ENCODE peak calls at places on chromosomes 4 and X, in four cellular contexts. S is A549, A is upper lobe of left lung, W is HepG2. X is an unnamed sample.

GRCh38 chr4:47891928-47892327 is 22.5 kb downstream of the NFXL1 start:
- ATAC-seq in W (no peak), S (no peak), A (no peak), X (no peak)

GRCh38 chrX:69361286-69361926 is 142.7 kb upstream of the NALF2 start:
- ATAC-seq in S (no peak), A (no peak), W (no peak), X (peak; percentile 25)

GRCh38 chrX:21730011-21730410 is 27.9 kb downstream of the SMPX start:
- ATAC-seq in W (no peak), A (no peak), S (no peak), X (no peak)

GRCh38 chr4:118756958-118757357 is 71.8 kb downstream of the METTL14 start:
- ATAC-seq in S (no peak), W (no peak), A (no peak), X (no peak)

GRCh38 chr4:180057198-180057821 is 2185.9 kb upstream of the TENM3 start:
- ATAC-seq in S (no peak), A (no peak), W (peak; percentile 34), X (no peak)

GRCh38 chrX:132411310-132411977 is 77.4 kb downstream of the MBNL3 start:
- ATAC-seq in W (peak; percentile 75), S (no peak), A (no peak), X (no peak)

GRCh38 chr4:1596393-1596792 is 87.7 kb downstream of the FAM53A start:
- ATAC-seq in A (no peak), W (no peak), S (no peak), X (no peak)

GRCh38 chr4:22672519-22672918 is 20.2 kb upstream of the GBA3 start:
- ATAC-seq in W (no peak), A (no peak), S (no peak), X (no peak)

GRCh38 chr4:88857588-88857987 is 160.0 kb upstream of the NAP1L5 start:
- ATAC-seq in W (no peak), S (no peak), A (no peak), X (no peak)

DNA sequence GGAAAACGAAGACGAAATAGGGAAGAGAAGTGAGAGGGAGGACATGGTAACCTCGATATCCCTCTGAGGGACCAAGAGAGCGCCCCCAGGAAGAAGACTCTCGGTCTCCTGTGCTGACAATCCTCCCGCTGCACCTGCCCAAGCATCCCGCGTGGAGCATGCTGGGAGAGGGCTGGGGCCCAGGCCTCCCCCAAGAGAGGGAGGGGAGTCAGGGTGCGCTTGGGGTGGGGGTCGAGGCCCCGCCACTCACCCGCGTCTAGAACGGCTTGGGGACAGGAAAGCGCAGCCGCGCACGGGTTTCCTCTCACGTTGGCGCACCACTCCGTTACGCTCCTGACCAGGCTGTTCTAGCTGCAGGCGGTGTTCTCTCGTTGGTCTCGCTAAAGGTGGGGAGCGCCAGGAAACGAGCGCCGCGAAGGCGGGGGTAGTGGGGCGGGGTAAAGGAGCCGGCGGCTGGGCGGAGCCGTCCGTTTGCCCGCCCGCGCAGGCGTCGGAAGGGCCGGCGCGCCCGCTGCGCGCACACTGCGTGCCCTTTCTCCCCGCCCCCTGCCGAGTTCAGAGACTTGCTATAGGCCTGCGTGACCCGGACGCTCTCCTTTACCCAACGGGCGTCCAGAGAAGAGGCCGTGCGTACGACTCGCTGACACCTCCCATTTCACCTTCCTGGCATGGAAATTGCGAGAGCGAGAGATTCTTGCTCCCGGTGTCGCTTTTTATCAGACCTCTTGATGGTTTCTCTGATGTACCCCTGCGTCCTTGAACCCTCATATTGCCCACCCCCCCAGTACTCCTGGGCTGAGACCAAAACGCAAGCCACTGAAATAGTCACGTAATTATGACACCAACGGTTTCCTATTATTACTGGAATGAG is at the start of gene C1GALT1C1:
- ATAC-seq in A (peak; percentile 98), S (peak; percentile 99), W (peak; percentile 99), X (peak; percentile 99)
- TF ChIP-seq POLR2A in A (peak; percentile 69), S (peak; percentile 74), W (peak; percentile 53), X (peak; percentile 32)

DNA sequence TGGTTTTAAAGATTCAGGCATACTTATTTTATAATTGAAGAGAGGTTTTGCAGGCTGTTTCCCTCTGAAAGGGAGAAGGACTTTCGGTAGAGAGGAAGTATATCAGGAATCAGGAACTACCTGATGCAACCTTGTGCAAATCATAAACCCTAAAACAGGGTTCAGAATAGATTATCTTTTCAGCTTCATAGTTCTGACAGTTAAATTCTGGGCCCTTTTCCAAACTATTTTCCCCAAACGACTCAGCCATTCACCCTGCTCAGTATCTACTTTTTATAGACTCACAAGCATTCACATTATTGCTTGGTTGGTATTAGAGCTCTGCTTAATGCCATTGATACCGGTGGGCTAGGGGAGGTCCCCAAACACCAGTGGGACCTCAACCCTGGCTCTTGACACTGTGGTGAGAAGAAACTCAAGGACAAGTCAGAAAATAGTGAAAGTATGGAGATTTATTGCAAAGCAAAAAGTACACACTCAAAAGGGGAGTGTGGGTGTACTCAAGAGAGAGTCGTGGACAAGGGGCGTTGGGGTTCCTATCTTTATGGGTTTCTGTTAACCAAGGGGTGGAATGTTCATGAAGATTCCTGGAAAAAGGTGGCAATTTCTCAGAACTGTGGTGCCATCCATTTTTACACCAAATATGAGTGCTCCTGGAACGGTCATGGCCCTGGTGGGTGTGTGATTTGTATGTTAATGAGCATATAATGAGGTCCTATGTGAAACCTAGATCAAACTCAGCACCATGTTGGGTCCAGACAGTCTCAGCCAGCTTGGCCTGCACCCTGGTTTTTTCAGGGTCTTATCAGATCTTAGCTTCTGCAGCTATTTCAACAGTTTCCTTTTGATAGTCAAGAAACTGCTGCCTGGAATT is 238.3 kb downstream of the DCLK2 start:
- ATAC-seq in W (no peak), A (no peak), S (no peak), X (no peak)
- TF ChIP-seq EP300 in W (no peak), A (no peak), S (no peak), X (no peak)

DNA sequence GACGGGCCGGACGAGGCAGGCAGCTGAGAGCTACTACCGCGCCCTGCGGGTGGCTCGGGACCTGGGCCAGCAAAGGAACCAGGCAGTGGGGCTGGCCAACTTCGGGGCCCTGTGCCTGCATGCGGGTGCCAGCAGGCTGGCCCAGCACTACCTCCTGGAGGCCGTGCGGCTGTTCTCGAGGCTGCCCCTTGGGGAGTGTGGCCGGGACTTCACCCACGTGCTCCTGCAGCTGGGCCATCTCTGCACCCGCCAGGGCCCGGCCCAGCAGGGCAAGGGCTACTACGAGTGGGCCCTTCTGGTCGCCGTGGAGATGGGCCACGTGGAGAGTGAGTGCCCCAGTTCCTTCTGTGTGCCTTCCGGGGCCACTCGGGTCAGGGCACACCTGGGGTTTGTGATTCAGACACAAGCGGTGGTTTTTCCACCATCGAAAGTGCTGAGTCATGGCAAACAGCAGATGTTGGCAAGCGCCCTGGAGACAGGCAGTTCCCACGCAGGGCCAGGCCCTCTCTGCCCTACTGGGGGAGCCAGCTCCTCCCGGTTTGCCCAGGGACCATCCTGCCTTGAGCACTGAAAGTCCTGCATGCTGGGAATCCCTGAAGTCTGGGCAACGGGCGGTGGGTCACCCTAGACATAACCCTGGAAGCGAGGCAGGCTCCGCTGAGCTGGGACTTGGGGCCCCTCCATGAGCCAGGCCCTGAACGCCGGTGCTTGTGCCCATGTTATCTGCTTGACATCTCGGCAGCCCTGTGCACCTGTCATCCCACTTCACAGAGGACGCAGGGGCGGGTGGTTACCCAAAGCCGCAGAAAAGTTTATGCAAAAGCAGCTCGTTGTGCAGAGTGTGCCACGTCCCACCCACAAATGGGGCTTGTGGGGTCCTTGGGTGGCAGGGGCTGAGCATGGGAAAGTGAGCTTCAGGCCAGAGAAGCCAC is 29.5 kb downstream of the SH3TC1 start:
- ATAC-seq in A (peak; percentile 79), S (peak; percentile 57), W (no peak), X (peak; percentile 57)
- H3K4me3 ChIP-seq in A (no peak overlapping the region), S (no peak overlapping the region), W (no peak overlapping the region), X (no peak overlapping the region)

DNA sequence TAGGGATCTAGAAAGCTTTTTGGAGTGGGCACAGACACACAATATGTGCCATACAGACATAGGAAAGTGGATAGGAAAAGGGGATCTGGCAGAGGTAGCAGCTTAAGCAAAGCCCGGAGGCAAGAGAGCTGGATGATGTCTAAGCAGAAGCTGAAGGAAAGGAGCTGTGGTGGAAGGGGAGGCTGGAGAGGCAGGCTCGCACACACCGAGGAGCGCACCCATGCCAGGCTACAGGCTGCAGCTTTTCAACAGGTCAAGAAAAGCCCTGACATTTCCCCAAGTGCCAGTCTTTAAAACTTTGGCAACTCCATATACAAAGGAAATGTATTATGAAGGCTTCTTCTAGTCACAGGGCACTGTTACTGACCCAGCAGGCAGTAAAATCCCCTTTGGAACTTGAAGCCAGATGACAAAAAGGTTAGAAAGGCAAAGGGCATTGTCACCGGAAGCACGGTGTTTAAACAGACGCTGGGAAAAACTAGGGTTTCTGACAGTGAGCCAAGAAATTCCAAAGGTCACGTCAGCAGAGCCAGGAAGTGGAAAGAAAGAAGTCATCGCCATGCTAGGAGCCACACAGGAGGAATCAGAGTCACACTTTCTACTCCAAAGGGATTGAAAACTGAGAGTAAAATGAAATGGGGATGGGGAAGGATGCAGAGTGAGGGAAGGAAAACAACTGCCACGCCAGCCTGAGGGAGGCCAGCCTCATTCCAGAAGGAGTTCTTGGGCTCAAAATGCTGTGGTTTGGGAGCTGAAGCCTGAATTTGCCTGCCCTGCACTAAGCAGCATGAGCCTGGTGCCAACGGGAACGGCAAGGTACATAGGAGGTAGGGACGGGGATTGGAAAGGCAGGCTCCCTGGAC is 67.1 kb downstream of the SOWAHB start:
- ATAC-seq in A (peak; percentile 15), W (peak; percentile 91), S (peak; percentile 97), X (peak; percentile 82)
- TF ChIP-seq POLR2A in A (no peak), W (peak; percentile 91), S (no peak), X (no peak)

DNA sequence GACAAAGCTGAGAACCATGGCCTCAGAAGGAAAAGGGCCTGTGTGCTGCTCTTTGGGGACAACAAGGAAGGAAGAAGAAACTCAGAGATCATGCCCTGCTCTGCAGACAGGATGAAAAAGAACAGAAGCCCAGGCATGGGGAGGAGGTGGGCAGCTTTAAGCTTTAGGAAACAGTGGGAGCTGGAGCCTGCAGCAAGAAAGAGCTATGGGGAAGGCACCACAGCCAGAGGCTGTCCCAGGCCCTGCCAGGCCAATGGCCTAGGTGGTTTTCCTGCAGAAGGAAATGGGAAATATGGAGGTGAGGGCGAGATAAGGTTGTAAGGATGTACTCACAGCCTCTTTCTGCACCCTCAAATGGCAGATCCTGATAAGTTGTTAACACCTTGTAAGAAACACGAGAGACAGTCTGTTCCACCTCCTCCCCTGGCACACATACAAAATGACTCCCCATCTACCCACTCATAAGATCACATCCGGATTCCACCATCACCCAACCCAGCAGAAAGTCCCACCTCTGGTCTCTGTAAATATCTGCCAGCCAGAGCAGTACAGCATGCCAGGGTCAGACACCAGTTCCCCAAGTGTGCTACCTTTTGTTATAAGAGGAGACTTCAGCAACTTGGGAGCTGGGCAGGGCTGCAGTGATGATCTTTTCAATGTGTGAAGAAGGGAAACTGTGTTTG is 105.2 kb downstream of the RTL5 start:
- ATAC-seq in S (no peak), W (no peak), A (no peak), X (no peak)
- TF ChIP-seq EP300 in S (no peak), W (no peak), A (no peak), X (no peak)

DNA sequence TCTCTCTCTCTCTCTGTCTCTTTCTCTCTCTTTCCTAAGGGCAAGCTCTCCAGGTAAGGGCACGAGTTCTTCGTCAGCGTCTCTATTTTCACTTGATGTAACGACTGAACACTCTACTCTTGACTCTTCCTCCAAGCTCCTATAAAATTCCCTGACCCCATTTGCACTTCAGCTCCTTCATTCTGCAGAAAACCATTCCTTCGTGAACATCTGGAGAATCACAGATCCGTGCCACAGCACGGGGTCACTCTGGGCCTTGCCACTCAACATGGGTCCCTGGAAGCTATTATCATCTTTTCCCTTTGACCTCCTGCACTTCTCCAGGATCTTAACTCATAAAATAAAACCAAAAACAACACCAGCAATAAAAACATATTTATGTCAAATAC is 112.0 kb upstream of the LNX1 start:
- ATAC-seq in S (no peak), A (no peak), W (no peak), X (no peak)
- H3K4me3 ChIP-seq in S (no peak overlapping the region), A (peak overlapping the region; percentile 29), W (no peak overlapping the region), X (no peak overlapping the region)